ENCODE peak calls at places on chromosomes 6 and 20, in five cellular contexts. Z, Q, M, S and E are unnamed samples.

GRCh38 chr6:65295812-65296211 is 411.2 kb downstream of the EYS start:
- DNase-seq in Z (no peak), Q (no peak), M (no peak), S (no peak), E (no peak)

GRCh38 chr20:2219481-2220006 is 76.3 kb upstream of the TGM3 start:
- DNase-seq in Z (no peak), Q (no peak), M (no peak), S (no peak), E (no peak)

GRCh38 chr20:51800132-51800721 is 2.1 kb downstream of the SALL4 start:
- DNase-seq in Z (no peak), Q (no peak), M (peak; percentile 85), S (peak; percentile 38), E (peak; percentile 24)

GRCh38 chr6:16518265-16518664 is 243.0 kb downstream of the ATXN1 start:
- DNase-seq in Z (no peak), Q (no peak), M (no peak), S (no peak), E (no peak)

GRCh38 chr20:52041966-52042365 is 149.6 kb downstream of the ZFP64 start:
- DNase-seq in Z (no peak), Q (no peak), M (no peak), S (no peak), E (no peak)

GRCh38 chr20:45016089-45016641 is 49.9 kb downstream of the STK4 start:
- DNase-seq in Z (peak; percentile 80), Q (peak; percentile 49), M (no peak), S (peak; percentile 49), E (no peak)

GRCh38 chr6:148166339-148166949 is 176.2 kb upstream of the SASH1 start:
- DNase-seq in Z (peak; percentile 39), Q (peak; percentile 54), M (no peak), S (peak; percentile 69), E (no peak)

GRCh38 chr6:108694816-108695215 is 134.1 kb downstream of the FOXO3 start:
- DNase-seq in Z (no peak), Q (no peak), M (no peak), S (no peak), E (no peak)

GRCh38 chr6:12962995-12963394 is 246.4 kb downstream of the PHACTR1 start:
- DNase-seq in Z (peak; percentile 16), Q (no peak), M (no peak), S (peak; percentile 42), E (no peak)

GRCh38 chr20:50478162-50479036 is 31.8 kb upstream of the PTPN1 start:
- DNase-seq in Z (peak; percentile 35), Q (peak; percentile 45), M (peak; percentile 33), S (peak; percentile 87), E (no peak)